ENCODE peak calls at places on chromosomes 5 and 9, in four cellular contexts. One of them, this sample, is unnamed.

GRCh38 chr5:149799119-149799623 is 69.1 kb downstream of the PPARGC1B start:
- DNase-seq in GM12878: no peak
- DNase-seq in IMR-90: peak; percentile 90
- DNase-seq in K562: peak; percentile 54
- DNase-seq in this sample: peak; percentile 94

GRCh38 chr9:137460363-137461315 is 1.5 kb upstream of the NSMF start:
- DNase-seq in K562: no peak
- DNase-seq in IMR-90: no peak
- DNase-seq in GM12878: no peak
- DNase-seq in this sample: no peak

GRCh38 chr9:129604766-129605163 is 16.1 kb downstream of the C9orf50 start:
- DNase-seq in K562: no peak
- DNase-seq in IMR-90: no peak
- DNase-seq in GM12878: no peak
- DNase-seq in this sample: peak; percentile 40

GRCh38 chr5:64670277-64670676 is 20.0 kb upstream of the SHISAL2B start:
- DNase-seq in GM12878: no peak
- DNase-seq in IMR-90: no peak
- DNase-seq in K562: no peak
- DNase-seq in this sample: no peak

GRCh38 chr5:73306741-73307275 is 133.8 kb downstream of the TMEM174 start:
- DNase-seq in GM12878: no peak
- DNase-seq in IMR-90: peak; percentile 21
- DNase-seq in K562: no peak
- DNase-seq in this sample: no peak

GRCh38 chr5:15116996-15117395 is 245.4 kb upstream of the ANKH start:
- DNase-seq in GM12878: no peak
- DNase-seq in IMR-90: no peak
- DNase-seq in K562: no peak
- DNase-seq in this sample: peak; percentile 6

GRCh38 chr9:115359011-115359780 is 241.2 kb upstream of the TNC start:
- DNase-seq in GM12878: no peak
- DNase-seq in K562: no peak
- DNase-seq in IMR-90: no peak
- DNase-seq in this sample: no peak

GRCh38 chr5:37668524-37669047 is 171.3 kb downstream of the GDNF start:
- DNase-seq in K562: peak; percentile 78
- DNase-seq in GM12878: no peak
- DNase-seq in IMR-90: peak; percentile 100
- DNase-seq in this sample: peak; percentile 64

GRCh38 chr5:138354387-138354786 is 1.9 kb downstream of the KDM3B start:
- DNase-seq in K562: no peak
- DNase-seq in IMR-90: no peak
- DNase-seq in GM12878: no peak
- DNase-seq in this sample: no peak

GRCh38 chr5:138352722-138353549 is 451 bp downstream of the KDM3B start:
- DNase-seq in GM12878: no peak
- DNase-seq in K562: peak; percentile 72
- DNase-seq in IMR-90: peak; percentile 47
- DNase-seq in this sample: peak; percentile 60

GRCh38 chr5:138352071-138352721 is at the start of gene KDM3B:
- DNase-seq in K562: peak; percentile 94
- DNase-seq in IMR-90: peak; percentile 80
- DNase-seq in GM12878: peak; percentile 55
- DNase-seq in this sample: peak; percentile 94

GRCh38 chr5:138354926-138355378 is 2.5 kb downstream of the KDM3B start:
- DNase-seq in GM12878: peak; percentile 76
- DNase-seq in IMR-90: peak; percentile 77
- DNase-seq in K562: peak; percentile 87
- DNase-seq in this sample: peak; percentile 86

DNA sequence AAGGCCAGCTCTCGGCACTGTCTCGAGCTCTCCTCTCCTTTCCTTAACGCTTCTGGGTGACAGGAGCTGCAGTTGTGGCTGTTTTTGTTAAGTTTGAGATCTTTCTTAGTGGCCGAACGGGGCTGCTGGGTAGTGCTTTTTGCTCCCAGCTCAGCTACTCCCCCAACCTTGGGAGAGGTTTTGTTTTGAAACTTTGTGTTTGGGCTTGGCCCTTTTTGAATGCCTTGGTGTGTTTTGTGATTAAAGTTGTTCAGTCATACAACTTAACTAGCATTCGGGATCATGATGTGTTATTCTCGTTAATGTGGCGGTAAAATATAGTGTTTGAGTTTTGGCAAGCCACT is 1.0 kb downstream of the KDM3B start:
- DNase-seq in K562: no peak
- DNase-seq in IMR-90: no peak
- DNase-seq in GM12878: no peak
- DNase-seq in this sample: no peak
- TF ChIP-seq CEBPB in K562: no peak
- TF ChIP-seq CEBPB in IMR-90: no peak
- TF ChIP-seq CEBPB in GM12878: no peak
- TF ChIP-seq CEBPB in this sample: no peak

GRCh38 chr5:161847896-161848510 is at the start of gene GABRA1:
- DNase-seq in GM12878: no peak
- DNase-seq in IMR-90: no peak
- DNase-seq in K562: no peak
- DNase-seq in this sample: no peak
- TF ChIP-seq ELK1 in GM12878: no peak
- TF ChIP-seq ELK1 in IMR-90: no peak
- TF ChIP-seq ELK1 in K562: no peak
- TF ChIP-seq ELK1 in this sample: no peak

GRCh38 chr5:107284822-107285510 is 385.8 kb downstream of the EFNA5 start:
- DNase-seq in K562: no peak
- DNase-seq in GM12878: no peak
- DNase-seq in IMR-90: peak; percentile 16
- DNase-seq in this sample: no peak
- TF ChIP-seq BHLHE40 in K562: no peak
- TF ChIP-seq BHLHE40 in GM12878: no peak
- TF ChIP-seq BHLHE40 in IMR-90: no peak
- TF ChIP-seq BHLHE40 in this sample: no peak

DNA sequence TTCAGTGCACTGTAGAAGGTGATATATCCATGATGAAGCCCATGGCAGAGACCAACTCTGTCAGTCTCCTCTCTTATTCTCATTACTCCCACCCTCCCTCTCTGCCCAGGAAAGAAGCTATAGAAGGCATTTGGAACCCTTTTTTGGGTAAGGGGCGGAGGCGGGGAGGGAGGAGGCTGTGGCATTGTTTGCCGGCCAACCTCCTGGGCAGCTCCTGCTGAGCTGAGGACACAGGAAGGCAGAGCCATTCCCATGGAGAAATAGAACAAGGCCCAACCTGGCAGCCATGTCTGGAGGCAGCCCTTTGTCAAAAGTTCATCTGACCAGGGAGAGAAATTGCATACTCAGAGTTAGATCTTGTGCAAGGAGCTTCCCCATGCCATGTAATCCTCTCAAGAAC is 158.4 kb downstream of the MELK start:
- DNase-seq in IMR-90: no peak
- DNase-seq in K562: no peak
- DNase-seq in GM12878: no peak
- DNase-seq in this sample: no peak
- TF ChIP-seq CEBPB in IMR-90: no peak
- TF ChIP-seq CEBPB in K562: no peak
- TF ChIP-seq CEBPB in GM12878: no peak
- TF ChIP-seq CEBPB in this sample: no peak

DNA sequence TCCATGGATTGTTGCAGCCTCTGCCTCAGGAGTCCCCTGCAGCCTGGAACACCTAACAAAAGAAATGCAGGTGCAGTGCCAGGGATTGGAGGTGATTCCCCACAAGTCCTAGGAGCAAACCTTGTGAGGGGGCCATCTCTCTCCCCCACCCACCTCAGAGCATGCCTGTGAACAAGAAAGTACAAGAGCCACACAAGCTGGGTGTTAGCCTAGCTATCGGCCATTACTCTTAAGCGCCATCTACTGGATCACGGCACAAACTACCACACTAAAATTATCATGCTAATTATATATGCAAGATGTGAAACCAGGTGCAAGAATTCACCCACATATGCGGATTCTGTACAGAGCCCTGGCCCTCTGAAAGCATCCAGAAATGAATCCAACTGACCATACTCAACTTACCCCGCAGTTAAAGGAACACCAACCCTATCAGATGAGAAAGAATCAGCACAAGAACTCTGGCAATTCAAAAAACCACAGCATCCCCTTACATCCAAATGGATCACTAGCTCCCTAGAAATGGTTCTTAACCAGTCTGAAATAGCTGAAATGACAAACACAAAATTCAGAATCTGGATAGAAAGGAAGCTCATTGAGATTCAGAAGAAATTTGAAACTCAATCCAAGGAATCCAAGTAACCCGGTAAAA is 16.5 kb upstream of the PRSS3 start:
- DNase-seq in K562: peak; percentile 77
- DNase-seq in GM12878: peak; percentile 26
- DNase-seq in IMR-90: peak; percentile 59
- DNase-seq in this sample: peak; percentile 67
- TF ChIP-seq ELK1 in K562: no peak
- TF ChIP-seq ELK1 in GM12878: no peak
- TF ChIP-seq ELK1 in IMR-90: no peak
- TF ChIP-seq ELK1 in this sample: no peak

GRCh38 chr5:95643152-95643551 is 3.4 kb upstream of the RFESD start:
- DNase-seq in K562: no peak
- DNase-seq in GM12878: no peak
- DNase-seq in IMR-90: no peak
- DNase-seq in this sample: no peak
- TF ChIP-seq BHLHE40 in K562: no peak
- TF ChIP-seq BHLHE40 in GM12878: no peak
- TF ChIP-seq BHLHE40 in IMR-90: no peak
- TF ChIP-seq BHLHE40 in this sample: no peak

GRCh38 chr5:139391570-139392323 is 2.0 kb upstream of the MZB1 start:
- DNase-seq in K562: no peak
- DNase-seq in IMR-90: peak; percentile 28
- DNase-seq in GM12878: no peak
- DNase-seq in this sample: peak; percentile 81

GRCh38 chr5:139393497-139394122 is 1.3 kb downstream of the PROB1 start:
- DNase-seq in GM12878: no peak
- DNase-seq in IMR-90: no peak
- DNase-seq in K562: no peak
- DNase-seq in this sample: no peak

GRCh38 chr5:139392324-139392677 is 2.6 kb upstream of the MZB1 start:
- DNase-seq in GM12878: no peak
- DNase-seq in IMR-90: no peak
- DNase-seq in K562: no peak
- DNase-seq in this sample: peak; percentile 32

GRCh38 chr5:139394123-139394653 is 716 bp downstream of the PROB1 start:
- DNase-seq in IMR-90: no peak
- DNase-seq in K562: no peak
- DNase-seq in GM12878: no peak
- DNase-seq in this sample: no peak

GRCh38 chr5:139392678-139393496 is 2.0 kb downstream of the PROB1 start:
- DNase-seq in IMR-90: no peak
- DNase-seq in K562: no peak
- DNase-seq in GM12878: no peak
- DNase-seq in this sample: peak; percentile 85
- TF ChIP-seq CEBPB in IMR-90: no peak
- TF ChIP-seq CEBPB in K562: no peak
- TF ChIP-seq CEBPB in GM12878: no peak
- TF ChIP-seq CEBPB in this sample: no peak

GRCh38 chr5:35679351-35679750 is 61.7 kb downstream of the SPEF2 start:
- DNase-seq in GM12878: no peak
- DNase-seq in K562: no peak
- DNase-seq in IMR-90: no peak
- DNase-seq in this sample: no peak

GRCh38 chr5:35687961-35688360 is 70.3 kb downstream of the SPEF2 start:
- DNase-seq in K562: no peak
- DNase-seq in IMR-90: no peak
- DNase-seq in GM12878: no peak
- DNase-seq in this sample: no peak

GRCh38 chr5:35681911-35682310 is 64.2 kb downstream of the SPEF2 start:
- DNase-seq in GM12878: no peak
- DNase-seq in K562: no peak
- DNase-seq in IMR-90: no peak
- DNase-seq in this sample: no peak

GRCh38 chr5:35677878-35678277 is 60.2 kb downstream of the SPEF2 start:
- DNase-seq in K562: no peak
- DNase-seq in GM12878: no peak
- DNase-seq in IMR-90: no peak
- DNase-seq in this sample: no peak

DNA sequence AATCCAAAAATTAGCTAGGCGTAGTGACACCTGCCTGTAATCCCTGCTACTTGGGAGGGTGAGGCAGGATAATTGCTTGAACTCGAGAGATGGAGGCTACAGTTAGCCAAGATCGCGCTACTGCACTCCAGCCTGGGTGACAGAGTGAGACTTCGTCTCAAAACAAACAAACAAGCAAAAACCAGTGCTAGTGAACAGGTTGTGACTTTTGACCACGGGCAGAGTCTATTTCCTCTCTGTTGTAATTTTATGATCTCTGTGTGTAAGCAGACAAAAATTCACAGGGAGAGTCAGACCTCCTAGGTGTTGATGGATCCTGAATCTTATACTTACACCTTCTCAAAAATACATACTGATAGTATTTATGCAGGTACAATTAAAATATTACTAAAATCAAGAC is 65.8 kb downstream of the SPEF2 start:
- DNase-seq in K562: no peak
- DNase-seq in GM12878: no peak
- DNase-seq in IMR-90: no peak
- DNase-seq in this sample: no peak
- TF ChIP-seq ELK1 in K562: no peak
- TF ChIP-seq ELK1 in GM12878: no peak
- TF ChIP-seq ELK1 in IMR-90: no peak
- TF ChIP-seq ELK1 in this sample: no peak

GRCh38 chr9:99300103-99300439 is 78.0 kb downstream of the SEC61B start:
- DNase-seq in IMR-90: no peak
- DNase-seq in GM12878: no peak
- DNase-seq in K562: no peak
- DNase-seq in this sample: no peak

GRCh38 chr9:99303177-99303576 is 81.1 kb downstream of the SEC61B start:
- DNase-seq in IMR-90: no peak
- DNase-seq in K562: no peak
- DNase-seq in GM12878: no peak
- DNase-seq in this sample: no peak

GRCh38 chr9:99299214-99300102 is 77.4 kb downstream of the SEC61B start:
- DNase-seq in IMR-90: peak; percentile 83
- DNase-seq in K562: no peak
- DNase-seq in GM12878: no peak
- DNase-seq in this sample: no peak

GRCh38 chr9:99298660-99299059 is 76.6 kb downstream of the SEC61B start:
- DNase-seq in IMR-90: no peak
- DNase-seq in GM12878: no peak
- DNase-seq in K562: no peak
- DNase-seq in this sample: no peak

DNA sequence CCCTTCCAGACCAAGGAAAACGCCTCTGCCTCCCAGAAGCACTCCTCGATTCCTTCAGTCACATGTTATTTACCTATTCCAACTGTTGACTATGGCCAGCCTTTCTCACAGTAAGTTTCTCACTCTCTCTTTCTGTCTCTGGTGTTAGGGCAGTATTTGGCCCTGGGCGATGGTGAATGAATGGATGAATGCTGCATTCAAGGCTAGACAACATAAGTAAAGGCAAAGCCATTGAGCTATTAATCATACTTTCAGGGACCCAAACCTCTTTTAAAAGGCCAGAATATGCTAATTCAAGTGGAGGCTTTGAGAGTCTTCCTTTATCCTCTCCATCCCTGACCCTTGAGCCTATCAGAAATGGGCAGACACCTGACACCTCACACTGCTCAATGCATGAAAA is 78.5 kb downstream of the SEC61B start:
- DNase-seq in IMR-90: no peak
- DNase-seq in GM12878: no peak
- DNase-seq in K562: no peak
- DNase-seq in this sample: no peak
- TF ChIP-seq BHLHE40 in IMR-90: no peak
- TF ChIP-seq BHLHE40 in GM12878: no peak
- TF ChIP-seq BHLHE40 in K562: no peak
- TF ChIP-seq BHLHE40 in this sample: no peak

This sample was measured in A549.